ENCODE peak calls at places on chromosomes 13 and 19, in six cellular contexts. One of them, this sample, is unnamed.
A peak's percentile ranks its signal among the peaks of the same experiment; 100 is the strongest.

GRCh38 chr13:47215741-47216140 is 318.9 kb upstream of the HTR2A start:
- DNase-seq in tibial artery: no peak
- DNase-seq in upper lobe of right lung: no peak
- DNase-seq in stomach: no peak
- DNase-seq in PC-3: peak; percentile 86
- DNase-seq in breast epithelium: no peak
- DNase-seq in this sample: no peak

GRCh38 chr13:41490616-41491015 is 33.3 kb downstream of the RGCC start:
- DNase-seq in tibial artery: no peak
- DNase-seq in upper lobe of right lung: no peak
- DNase-seq in stomach: no peak
- DNase-seq in PC-3: no peak
- DNase-seq in breast epithelium: no peak
- DNase-seq in this sample: no peak

GRCh38 chr19:50203281-50204080 is at the start of gene MYH14:
- DNase-seq in tibial artery: no peak
- DNase-seq in upper lobe of right lung: peak; percentile 96
- DNase-seq in stomach: peak; percentile 96
- DNase-seq in PC-3: peak; percentile 99
- DNase-seq in breast epithelium: peak; percentile 95
- DNase-seq in this sample: peak; percentile 93

GRCh38 chr19:7515471-7516226 is at the start of gene ZNF358:
- DNase-seq in tibial artery: peak; percentile 89
- DNase-seq in upper lobe of right lung: peak; percentile 87
- DNase-seq in stomach: peak; percentile 78
- DNase-seq in PC-3: peak; percentile 69
- DNase-seq in breast epithelium: peak; percentile 53
- DNase-seq in this sample: peak; percentile 85

GRCh38 chr19:53545271-53546065 is 7.5 kb downstream of the ZNF331 start:
- DNase-seq in tibial artery: no peak
- DNase-seq in upper lobe of right lung: no peak
- DNase-seq in stomach: no peak
- DNase-seq in PC-3: peak; percentile 98
- DNase-seq in breast epithelium: no peak
- DNase-seq in this sample: no peak

GRCh38 chr19:33303791-33304759 is 1.7 kb upstream of the CEBPA start:
- DNase-seq in tibial artery: no peak
- DNase-seq in upper lobe of right lung: peak; percentile 79
- DNase-seq in stomach: peak; percentile 56
- DNase-seq in PC-3: no peak
- DNase-seq in breast epithelium: peak; percentile 20
- DNase-seq in this sample: no peak

GRCh38 chr19:31430381-31430780 is 81.1 kb upstream of the TSHZ3 start:
- DNase-seq in tibial artery: no peak
- DNase-seq in upper lobe of right lung: no peak
- DNase-seq in stomach: no peak
- DNase-seq in PC-3: no peak
- DNase-seq in breast epithelium: no peak
- DNase-seq in this sample: no peak

GRCh38 chr13:98528663-98529064 is 48.2 kb downstream of the STK24 start:
- DNase-seq in tibial artery: no peak
- DNase-seq in upper lobe of right lung: no peak
- DNase-seq in stomach: no peak
- DNase-seq in PC-3: no peak
- DNase-seq in breast epithelium: no peak
- DNase-seq in this sample: no peak

GRCh38 chr13:106373304-106373988 is 162.0 kb downstream of the EFNB2 start:
- DNase-seq in tibial artery: no peak
- DNase-seq in upper lobe of right lung: no peak
- DNase-seq in stomach: no peak
- DNase-seq in PC-3: no peak
- DNase-seq in breast epithelium: no peak
- DNase-seq in this sample: no peak

GRCh38 chr19:8028951-8029491 is 23.5 kb upstream of the CCL25 start:
- DNase-seq in tibial artery: no peak
- DNase-seq in upper lobe of right lung: no peak
- DNase-seq in stomach: no peak
- DNase-seq in PC-3: no peak
- DNase-seq in breast epithelium: no peak
- DNase-seq in this sample: no peak

GRCh38 chr13:80334582-80335260 is 6.2 kb downstream of the SPRY2 start:
- DNase-seq in tibial artery: no peak
- DNase-seq in upper lobe of right lung: no peak
- DNase-seq in stomach: no peak
- DNase-seq in PC-3: peak; percentile 39
- DNase-seq in breast epithelium: no peak
- DNase-seq in this sample: no peak

GRCh38 chr19:56942749-56943148 is 102.2 kb upstream of the PEG3 start:
- DNase-seq in tibial artery: peak; percentile 73
- DNase-seq in upper lobe of right lung: peak; percentile 76
- DNase-seq in stomach: peak; percentile 38
- DNase-seq in PC-3: no peak
- DNase-seq in breast epithelium: no peak
- DNase-seq in this sample: peak; percentile 87

GRCh38 chr13:79528356-79528755 is 47.4 kb downstream of the NDFIP2 start:
- DNase-seq in tibial artery: no peak
- DNase-seq in upper lobe of right lung: no peak
- DNase-seq in stomach: no peak
- DNase-seq in PC-3: peak; percentile 31
- DNase-seq in breast epithelium: no peak
- DNase-seq in this sample: no peak

GRCh38 chr19:45496349-45496953 is 396 bp downstream of the RTN2 start:
- DNase-seq in tibial artery: no peak
- DNase-seq in upper lobe of right lung: peak; percentile 76
- DNase-seq in stomach: no peak
- DNase-seq in PC-3: peak; percentile 18
- DNase-seq in breast epithelium: no peak
- DNase-seq in this sample: peak; percentile 85

GRCh38 chr19:28472843-28473242 is 740.1 kb downstream of the UQCRFS1 start:
- DNase-seq in tibial artery: peak; percentile 68
- DNase-seq in upper lobe of right lung: peak; percentile 80
- DNase-seq in stomach: peak; percentile 27
- DNase-seq in PC-3: no peak
- DNase-seq in breast epithelium: no peak
- DNase-seq in this sample: no peak

GRCh38 chr19:56170261-56170660 is 5.5 kb upstream of the GALP start:
- DNase-seq in tibial artery: no peak
- DNase-seq in upper lobe of right lung: peak; percentile 89
- DNase-seq in stomach: no peak
- DNase-seq in PC-3: peak; percentile 94
- DNase-seq in breast epithelium: no peak
- DNase-seq in this sample: no peak

GRCh38 chr13:50697746-50698526 is 145.6 kb downstream of the DLEU7 start:
- DNase-seq in tibial artery: no peak
- DNase-seq in upper lobe of right lung: no peak
- DNase-seq in stomach: no peak
- DNase-seq in PC-3: no peak
- DNase-seq in breast epithelium: no peak
- DNase-seq in this sample: no peak
- H3K27ac ChIP-seq in tibial artery: no peak overlapping the region
- H3K27ac ChIP-seq in upper lobe of right lung: no peak overlapping the region
- H3K27ac ChIP-seq in stomach: no peak overlapping the region
- H3K27ac ChIP-seq in PC-3: no peak overlapping the region
- H3K27ac ChIP-seq in breast epithelium: no peak overlapping the region
- H3K27ac ChIP-seq in this sample: no peak overlapping the region

GRCh38 chr19:44071824-44072542 is at the start of gene ZNF284:
- DNase-seq in tibial artery: peak; percentile 92
- DNase-seq in upper lobe of right lung: peak; percentile 89
- DNase-seq in stomach: peak; percentile 84
- DNase-seq in PC-3: peak; percentile 83
- DNase-seq in breast epithelium: peak; percentile 73
- DNase-seq in this sample: peak; percentile 92
- H3K27ac ChIP-seq in tibial artery: peak within 1 kb of the TSS; percentile 50
- H3K27ac ChIP-seq in upper lobe of right lung: peak within 1 kb of the TSS; percentile 31
- H3K27ac ChIP-seq in stomach: peak within 1 kb of the TSS; percentile 11
- H3K27ac ChIP-seq in PC-3: no peak within 1 kb of the TSS
- H3K27ac ChIP-seq in breast epithelium: peak within 1 kb of the TSS; percentile 79
- H3K27ac ChIP-seq in this sample: no peak within 1 kb of the TSS

GRCh38 chr19:16540948-16541347 is 1.3 kb downstream of the CHERP start:
- DNase-seq in tibial artery: no peak
- DNase-seq in upper lobe of right lung: no peak
- DNase-seq in stomach: no peak
- DNase-seq in PC-3: no peak
- DNase-seq in breast epithelium: no peak
- DNase-seq in this sample: no peak
- H3K27ac ChIP-seq in tibial artery: no peak overlapping the region
- H3K27ac ChIP-seq in upper lobe of right lung: no peak overlapping the region
- H3K27ac ChIP-seq in stomach: no peak overlapping the region
- H3K27ac ChIP-seq in PC-3: no peak overlapping the region
- H3K27ac ChIP-seq in breast epithelium: peak overlapping the region; percentile 82
- H3K27ac ChIP-seq in this sample: no peak overlapping the region

GRCh38 chr19:38699027-38699346 is 45.3 kb downstream of the CAPN12 start:
- DNase-seq in tibial artery: no peak
- DNase-seq in upper lobe of right lung: no peak
- DNase-seq in stomach: no peak
- DNase-seq in PC-3: no peak
- DNase-seq in breast epithelium: no peak
- DNase-seq in this sample: no peak

GRCh38 chr19:38699647-38700349 is 44.5 kb downstream of the CAPN12 start:
- DNase-seq in tibial artery: no peak
- DNase-seq in upper lobe of right lung: peak; percentile 57
- DNase-seq in stomach: no peak
- DNase-seq in PC-3: no peak
- DNase-seq in breast epithelium: no peak
- DNase-seq in this sample: no peak

GRCh38 chr19:38701455-38702063 is 42.7 kb downstream of the CAPN12 start:
- DNase-seq in tibial artery: peak; percentile 84
- DNase-seq in upper lobe of right lung: peak; percentile 57
- DNase-seq in stomach: no peak
- DNase-seq in PC-3: no peak
- DNase-seq in breast epithelium: no peak
- DNase-seq in this sample: no peak

GRCh38 chr19:38700933-38701454 is 43.3 kb downstream of the CAPN12 start:
- DNase-seq in tibial artery: no peak
- DNase-seq in upper lobe of right lung: no peak
- DNase-seq in stomach: no peak
- DNase-seq in PC-3: no peak
- DNase-seq in breast epithelium: no peak
- DNase-seq in this sample: no peak

DNA sequence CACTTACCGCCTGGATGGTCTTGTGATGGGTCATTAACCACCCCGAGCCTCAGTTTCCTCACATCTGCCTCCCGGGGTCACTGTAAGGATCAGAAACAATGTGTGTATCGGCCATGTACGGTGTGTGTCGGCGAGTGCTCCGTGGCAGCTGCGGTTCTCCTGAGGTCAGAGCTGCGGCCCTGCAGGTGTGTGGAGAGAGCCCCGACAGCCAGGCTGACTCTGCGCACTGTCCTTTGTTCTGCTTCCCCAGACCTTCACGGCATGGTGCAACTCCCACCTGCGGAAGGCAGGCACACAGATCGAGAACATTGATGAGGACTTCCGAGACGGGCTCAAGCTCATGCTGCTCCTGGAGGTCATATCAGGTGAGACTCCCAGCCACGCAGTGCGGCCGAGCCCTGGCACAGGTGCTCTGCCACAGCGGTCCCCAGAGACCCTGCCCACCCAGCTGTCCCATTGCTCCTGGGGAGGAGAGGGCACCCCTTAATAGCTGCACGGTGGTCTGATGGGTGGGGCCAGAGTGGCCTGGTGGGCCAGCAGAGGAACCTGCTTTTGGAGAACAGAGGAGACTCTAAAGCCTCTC is 43.8 kb downstream of the CAPN12 start:
- DNase-seq in tibial artery: no peak
- DNase-seq in upper lobe of right lung: no peak
- DNase-seq in stomach: no peak
- DNase-seq in PC-3: no peak
- DNase-seq in breast epithelium: no peak
- DNase-seq in this sample: no peak
- H3K27ac ChIP-seq in tibial artery: peak overlapping the region; percentile 91
- H3K27ac ChIP-seq in upper lobe of right lung: peak overlapping the region; percentile 4
- H3K27ac ChIP-seq in stomach: peak overlapping the region; percentile 75
- H3K27ac ChIP-seq in PC-3: no peak overlapping the region
- H3K27ac ChIP-seq in breast epithelium: peak overlapping the region; percentile 99
- H3K27ac ChIP-seq in this sample: no peak overlapping the region

DNA sequence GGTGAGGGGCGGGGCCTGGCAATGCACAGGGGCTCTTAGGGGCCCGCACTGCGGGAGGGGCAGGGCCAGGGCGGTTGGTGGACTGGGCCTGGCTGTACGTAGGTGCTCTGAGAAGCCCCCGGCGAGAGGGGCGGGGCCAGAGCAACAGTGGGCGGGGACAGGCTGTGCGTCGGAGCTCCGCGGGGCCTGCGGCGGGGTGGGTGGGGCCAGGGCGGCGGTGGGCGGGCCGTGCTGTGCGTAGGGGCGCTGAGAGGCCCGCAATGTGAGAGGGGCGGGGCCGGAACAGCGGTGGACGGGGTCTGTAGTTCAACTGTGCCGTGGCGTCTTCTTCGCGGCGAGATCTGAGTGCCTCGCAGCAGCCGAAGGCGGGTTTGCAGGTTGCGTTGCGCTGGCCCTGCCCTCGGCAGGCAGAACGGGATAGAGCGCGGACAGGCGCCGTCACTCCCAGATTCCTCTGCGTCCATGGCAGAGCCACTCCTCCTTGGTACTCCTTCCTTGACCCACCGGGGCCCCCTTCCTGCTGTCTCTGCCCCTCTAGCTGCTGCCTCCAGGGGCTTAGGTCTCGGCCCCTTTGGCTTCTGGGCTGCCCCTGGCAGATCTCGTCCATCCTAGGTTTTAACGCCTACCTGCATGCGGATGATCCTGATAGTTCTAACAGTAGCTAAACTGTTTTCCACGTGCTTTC is 33.2 kb downstream of the CCNE1 start:
- DNase-seq in tibial artery: peak; percentile 94
- DNase-seq in upper lobe of right lung: peak; percentile 98
- DNase-seq in stomach: peak; percentile 94
- DNase-seq in PC-3: peak; percentile 81
- DNase-seq in breast epithelium: peak; percentile 91
- DNase-seq in this sample: peak; percentile 97
- H3K27ac ChIP-seq in tibial artery: peak overlapping the region; percentile 76
- H3K27ac ChIP-seq in upper lobe of right lung: peak overlapping the region; percentile 66
- H3K27ac ChIP-seq in stomach: peak overlapping the region; percentile 97
- H3K27ac ChIP-seq in PC-3: peak overlapping the region; percentile 46
- H3K27ac ChIP-seq in breast epithelium: peak overlapping the region; percentile 82
- H3K27ac ChIP-seq in this sample: no peak overlapping the region

GRCh38 chr13:48950507-48950886 is 25.2 kb upstream of the FNDC3A start:
- DNase-seq in tibial artery: no peak
- DNase-seq in upper lobe of right lung: no peak
- DNase-seq in stomach: no peak
- DNase-seq in PC-3: peak; percentile 38
- DNase-seq in breast epithelium: no peak
- DNase-seq in this sample: no peak

GRCh38 chr13:48949566-48950506 is 25.9 kb upstream of the FNDC3A start:
- DNase-seq in tibial artery: no peak
- DNase-seq in upper lobe of right lung: no peak
- DNase-seq in stomach: no peak
- DNase-seq in PC-3: no peak
- DNase-seq in breast epithelium: no peak
- DNase-seq in this sample: no peak

DNA sequence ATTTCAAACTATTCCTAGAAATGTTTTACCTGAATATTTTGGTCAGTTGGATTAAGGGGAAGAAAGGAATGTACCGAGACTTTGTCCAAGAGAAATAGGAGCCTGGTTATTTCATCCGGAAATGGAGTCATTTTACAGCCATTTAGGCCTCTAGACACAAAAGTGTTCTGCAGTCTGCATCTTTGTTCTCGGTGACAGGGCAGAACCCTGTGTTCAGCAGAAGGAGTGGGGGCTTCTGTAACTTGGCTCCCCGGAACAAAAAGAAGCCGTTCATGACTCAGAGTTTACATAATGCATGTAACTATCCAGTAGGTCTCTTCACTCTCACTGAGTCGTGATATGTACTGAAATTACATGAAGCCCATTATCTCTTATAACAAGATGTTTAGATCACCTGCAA is 21.6 kb upstream of the FNDC3A start:
- DNase-seq in tibial artery: no peak
- DNase-seq in upper lobe of right lung: no peak
- DNase-seq in stomach: no peak
- DNase-seq in PC-3: peak; percentile 15
- DNase-seq in breast epithelium: no peak
- DNase-seq in this sample: no peak
- H3K27ac ChIP-seq in tibial artery: no peak overlapping the region
- H3K27ac ChIP-seq in upper lobe of right lung: no peak overlapping the region
- H3K27ac ChIP-seq in stomach: no peak overlapping the region
- H3K27ac ChIP-seq in PC-3: no peak overlapping the region
- H3K27ac ChIP-seq in breast epithelium: no peak overlapping the region
- H3K27ac ChIP-seq in this sample: peak overlapping the region; percentile 8

This sample was measured in aorta.